ENCODE peak calls at places on chromosomes 2 and 18, in six cellular contexts. One of them, this sample, is unnamed.

GRCh38 chr2:173346035-173346434 is 8.6 kb upstream of the CDCA7 start:
- DNase-seq in Peyer's patch: no peak
- DNase-seq in aorta: no peak
- DNase-seq in IMR-90: no peak
- DNase-seq in GM23338: peak
- DNase-seq in HL-60: no peak
- DNase-seq in this sample: no peak

GRCh38 chr2:143830476-143830875 is 689.4 kb downstream of the ZEB2 start:
- DNase-seq in Peyer's patch: no peak
- DNase-seq in aorta: no peak
- DNase-seq in IMR-90: peak
- DNase-seq in GM23338: no peak
- DNase-seq in HL-60: no peak
- DNase-seq in this sample: no peak

GRCh38 chr2:177187631-177188312 is 24.8 kb upstream of the HNRNPA3 start:
- DNase-seq in Peyer's patch: peak
- DNase-seq in aorta: no peak
- DNase-seq in IMR-90: peak
- DNase-seq in GM23338: no peak
- DNase-seq in HL-60: no peak
- DNase-seq in this sample: no peak

GRCh38 chr2:150495993-150496627 is 8.6 kb upstream of the RND3 start:
- DNase-seq in Peyer's patch: no peak
- DNase-seq in aorta: no peak
- DNase-seq in IMR-90: peak
- DNase-seq in GM23338: no peak
- DNase-seq in HL-60: no peak
- DNase-seq in this sample: no peak

GRCh38 chr2:6845312-6845711 is 20.4 kb downstream of the CMPK2 start:
- DNase-seq in Peyer's patch: no peak
- DNase-seq in aorta: no peak
- DNase-seq in IMR-90: no peak
- DNase-seq in GM23338: peak
- DNase-seq in HL-60: peak
- DNase-seq in this sample: no peak

GRCh38 chr2:218125626-218126080 is at the start of gene CXCR2:
- DNase-seq in Peyer's patch: no peak
- DNase-seq in aorta: no peak
- DNase-seq in IMR-90: no peak
- DNase-seq in GM23338: peak
- DNase-seq in HL-60: peak
- DNase-seq in this sample: no peak

GRCh38 chr2:177195194-177195593 is 17.4 kb upstream of the HNRNPA3 start:
- DNase-seq in Peyer's patch: no peak
- DNase-seq in aorta: no peak
- DNase-seq in IMR-90: no peak
- DNase-seq in GM23338: no peak
- DNase-seq in HL-60: no peak
- DNase-seq in this sample: no peak

GRCh38 chr2:11808016-11808400 is 61.6 kb downstream of the LPIN1 start:
- DNase-seq in Peyer's patch: no peak
- DNase-seq in aorta: no peak
- DNase-seq in IMR-90: no peak
- DNase-seq in GM23338: no peak
- DNase-seq in HL-60: no peak
- DNase-seq in this sample: no peak

GRCh38 chr2:101223814-101224231 is 28.9 kb upstream of the CNOT11 start:
- DNase-seq in Peyer's patch: peak
- DNase-seq in aorta: no peak
- DNase-seq in IMR-90: no peak
- DNase-seq in GM23338: no peak
- DNase-seq in HL-60: peak
- DNase-seq in this sample: no peak

GRCh38 chr2:216478151-216478550 is 20.5 kb upstream of the RPL37A start:
- DNase-seq in Peyer's patch: no peak
- DNase-seq in aorta: no peak
- DNase-seq in IMR-90: peak
- DNase-seq in GM23338: no peak
- DNase-seq in HL-60: no peak
- DNase-seq in this sample: no peak

GRCh38 chr18:78393463-78393862 is 586.2 kb upstream of the SALL3 start:
- DNase-seq in Peyer's patch: no peak
- DNase-seq in aorta: no peak
- DNase-seq in IMR-90: no peak
- DNase-seq in GM23338: no peak
- DNase-seq in HL-60: no peak
- DNase-seq in this sample: no peak

GRCh38 chr2:23200056-23200455 is 184.9 kb upstream of the KLHL29 start:
- DNase-seq in Peyer's patch: no peak
- DNase-seq in aorta: no peak
- DNase-seq in IMR-90: no peak
- DNase-seq in GM23338: no peak
- DNase-seq in HL-60: no peak
- DNase-seq in this sample: no peak

GRCh38 chr18:35361570-35362321 is 15.4 kb downstream of the ZNF396 start:
- DNase-seq in Peyer's patch: no peak
- DNase-seq in aorta: no peak
- DNase-seq in IMR-90: no peak
- DNase-seq in GM23338: no peak
- DNase-seq in HL-60: no peak
- DNase-seq in this sample: no peak

GRCh38 chr2:124639524-124639923 is 614.4 kb downstream of the CNTNAP5 start:
- DNase-seq in Peyer's patch: no peak
- DNase-seq in aorta: no peak
- DNase-seq in IMR-90: no peak
- DNase-seq in GM23338: no peak
- DNase-seq in HL-60: no peak
- DNase-seq in this sample: no peak

GRCh38 chr2:35973737-35974132 is 381.8 kb upstream of the CRIM1 start:
- DNase-seq in Peyer's patch: peak
- DNase-seq in aorta: no peak
- DNase-seq in IMR-90: no peak
- DNase-seq in GM23338: no peak
- DNase-seq in HL-60: no peak
- DNase-seq in this sample: no peak

GRCh38 chr18:43656547-43656946 is 379.3 kb upstream of the SYT4 start:
- DNase-seq in Peyer's patch: no peak
- DNase-seq in aorta: no peak
- DNase-seq in IMR-90: no peak
- DNase-seq in GM23338: no peak
- DNase-seq in HL-60: no peak
- DNase-seq in this sample: no peak

GRCh38 chr2:14634885-14635871 is 2.7 kb downstream of the LRATD1 start:
- DNase-seq in Peyer's patch: peak
- DNase-seq in aorta: peak
- DNase-seq in IMR-90: peak
- DNase-seq in GM23338: peak
- DNase-seq in HL-60: no peak
- DNase-seq in this sample: peak

GRCh38 chr2:26001743-26002341 is 19.5 kb upstream of the KIF3C start:
- DNase-seq in Peyer's patch: peak
- DNase-seq in aorta: peak
- DNase-seq in IMR-90: peak
- DNase-seq in GM23338: no peak
- DNase-seq in HL-60: peak
- DNase-seq in this sample: peak

GRCh38 chr2:72965016-72965415 is 47.7 kb downstream of the EMX1 start:
- DNase-seq in Peyer's patch: no peak
- DNase-seq in aorta: no peak
- DNase-seq in IMR-90: no peak
- DNase-seq in GM23338: no peak
- DNase-seq in HL-60: no peak
- DNase-seq in this sample: no peak

GRCh38 chr2:16252891-16253290 is 312.5 kb downstream of the MYCN start:
- DNase-seq in Peyer's patch: no peak
- DNase-seq in aorta: no peak
- DNase-seq in IMR-90: no peak
- DNase-seq in GM23338: no peak
- DNase-seq in HL-60: no peak
- DNase-seq in this sample: no peak

GRCh38 chr2:53437371-53437770 is 330.2 kb upstream of the CHAC2 start:
- DNase-seq in Peyer's patch: no peak
- DNase-seq in aorta: no peak
- DNase-seq in IMR-90: peak
- DNase-seq in GM23338: no peak
- DNase-seq in HL-60: no peak
- DNase-seq in this sample: no peak

GRCh38 chr2:150955231-150955630 is 306.4 kb downstream of the RBM43 start:
- DNase-seq in Peyer's patch: no peak
- DNase-seq in aorta: no peak
- DNase-seq in IMR-90: no peak
- DNase-seq in GM23338: no peak
- DNase-seq in HL-60: no peak
- DNase-seq in this sample: no peak

GRCh38 chr2:40455661-40456060 is 3.8 kb upstream of the SLC8A1 start:
- DNase-seq in Peyer's patch: no peak
- DNase-seq in aorta: no peak
- DNase-seq in IMR-90: peak
- DNase-seq in GM23338: no peak
- DNase-seq in HL-60: peak
- DNase-seq in this sample: no peak

GRCh38 chr2:96527990-96528679 is 8.4 kb upstream of the ARID5A start:
- DNase-seq in Peyer's patch: peak
- DNase-seq in aorta: peak
- DNase-seq in IMR-90: peak
- DNase-seq in GM23338: no peak
- DNase-seq in HL-60: no peak
- DNase-seq in this sample: peak
- H3K27ac ChIP-seq in Peyer's patch: peak
- H3K27ac ChIP-seq in aorta: peak
- H3K27ac ChIP-seq in IMR-90: peak
- H3K27ac ChIP-seq in GM23338: no peak
- H3K27ac ChIP-seq in HL-60: peak
- H3K27ac ChIP-seq in this sample: peak

GRCh38 chr2:9552491-9553178 is 3.0 kb downstream of the ADAM17 start:
- DNase-seq in Peyer's patch: no peak
- DNase-seq in aorta: no peak
- DNase-seq in IMR-90: peak
- DNase-seq in GM23338: no peak
- DNase-seq in HL-60: peak
- DNase-seq in this sample: no peak
- H3K27ac ChIP-seq in Peyer's patch: peak
- H3K27ac ChIP-seq in aorta: no peak
- H3K27ac ChIP-seq in IMR-90: peak
- H3K27ac ChIP-seq in GM23338: no peak
- H3K27ac ChIP-seq in HL-60: peak
- H3K27ac ChIP-seq in this sample: no peak

GRCh38 chr2:119282139-119282965 is 58.7 kb downstream of the STEAP3 start:
- DNase-seq in Peyer's patch: no peak
- DNase-seq in aorta: no peak
- DNase-seq in IMR-90: no peak
- DNase-seq in GM23338: no peak
- DNase-seq in HL-60: no peak
- DNase-seq in this sample: no peak
- H3K27ac ChIP-seq in Peyer's patch: no peak
- H3K27ac ChIP-seq in aorta: no peak
- H3K27ac ChIP-seq in IMR-90: no peak
- H3K27ac ChIP-seq in GM23338: no peak
- H3K27ac ChIP-seq in HL-60: no peak
- H3K27ac ChIP-seq in this sample: no peak

GRCh38 chr2:30693821-30694281 is 113.4 kb downstream of the CAPN13 start:
- DNase-seq in Peyer's patch: no peak
- DNase-seq in aorta: no peak
- DNase-seq in IMR-90: no peak
- DNase-seq in GM23338: no peak
- DNase-seq in HL-60: no peak
- DNase-seq in this sample: no peak

GRCh38 chr2:30691948-30692828 is 115.1 kb downstream of the CAPN13 start:
- DNase-seq in Peyer's patch: peak
- DNase-seq in aorta: no peak
- DNase-seq in IMR-90: peak
- DNase-seq in GM23338: no peak
- DNase-seq in HL-60: no peak
- DNase-seq in this sample: no peak

GRCh38 chr2:30695749-30696148 is 111.5 kb downstream of the CAPN13 start:
- DNase-seq in Peyer's patch: no peak
- DNase-seq in aorta: no peak
- DNase-seq in IMR-90: no peak
- DNase-seq in GM23338: no peak
- DNase-seq in HL-60: no peak
- DNase-seq in this sample: no peak

GRCh38 chr2:30692829-30693265 is 114.4 kb downstream of the CAPN13 start:
- DNase-seq in Peyer's patch: peak
- DNase-seq in aorta: peak
- DNase-seq in IMR-90: no peak
- DNase-seq in GM23338: no peak
- DNase-seq in HL-60: no peak
- DNase-seq in this sample: no peak

GRCh38 chr2:30694286-30695055 is 112.8 kb downstream of the CAPN13 start:
- DNase-seq in Peyer's patch: no peak
- DNase-seq in aorta: no peak
- DNase-seq in IMR-90: peak
- DNase-seq in GM23338: no peak
- DNase-seq in HL-60: no peak
- DNase-seq in this sample: no peak
- H3K27ac ChIP-seq in Peyer's patch: no peak
- H3K27ac ChIP-seq in aorta: peak
- H3K27ac ChIP-seq in IMR-90: no peak
- H3K27ac ChIP-seq in GM23338: no peak
- H3K27ac ChIP-seq in HL-60: no peak
- H3K27ac ChIP-seq in this sample: no peak

GRCh38 chr2:147378403-147378802 is 466.4 kb upstream of the ACVR2A start:
- DNase-seq in Peyer's patch: no peak
- DNase-seq in aorta: no peak
- DNase-seq in IMR-90: no peak
- DNase-seq in GM23338: no peak
- DNase-seq in HL-60: no peak
- DNase-seq in this sample: no peak
- H3K27ac ChIP-seq in Peyer's patch: no peak
- H3K27ac ChIP-seq in aorta: no peak
- H3K27ac ChIP-seq in IMR-90: no peak
- H3K27ac ChIP-seq in GM23338: no peak
- H3K27ac ChIP-seq in HL-60: no peak
- H3K27ac ChIP-seq in this sample: no peak

This sample was measured in ovary.